ENCODE peak calls at places on chromosomes 16 and 17, in five cellular contexts. F is adrenal gland, Q is uterus, O is stomach, L is Peyer's patch. R is an unnamed sample. For H3K4me1, the result is how much of the 10 kb centered on the place peaks cover.

GRCh38 chr17:11308550-11308949 is 67.5 kb downstream of the SHISA6 start:
- DNase-seq in Q (no peak), F (no peak), O (no peak), L (no peak), R (no peak)

GRCh38 chr17:33045236-33045635 is 53.6 kb downstream of the SPACA3 start:
- DNase-seq in L (no peak), Q (no peak), O (no peak), F (no peak), R (no peak)

GRCh38 chr17:61809816-61810392 is 53.4 kb downstream of the BRIP1 start:
- DNase-seq in F (no peak), Q (no peak), O (no peak), L (no peak), R (no peak)

GRCh38 chr17:65359016-65359415 is 202.4 kb downstream of the AXIN2 start:
- DNase-seq in Q (no peak), O (no peak), F (no peak), L (no peak), R (no peak)

GRCh38 chr17:2111691-2112090 is 56.8 kb downstream of the HIC1 start:
- DNase-seq in F (no peak), O (peak), Q (no peak), L (no peak), R (peak)

GRCh38 chr17:28227278-28228108 is 91.5 kb upstream of the TMEM97 start:
- DNase-seq in F (peak), O (peak), Q (no peak), L (peak), R (peak)

GRCh38 chr17:17481860-17482259 is 5.1 kb downstream of the MED9 start:
- DNase-seq in Q (no peak), O (no peak), F (no peak), L (no peak), R (no peak)

GRCh38 chr16:64089697-64090096 is 1032.2 kb downstream of the CDH11 start:
- DNase-seq in F (no peak), L (no peak), Q (no peak), O (no peak), R (no peak)

GRCh38 chr16:3194792-3195191 is 6.8 kb downstream of the OR1F1 start:
- DNase-seq in L (no peak), O (no peak), Q (no peak), F (no peak), R (no peak)

GRCh38 chr17:81868674-81869220 is 2.4 kb downstream of the ARHGDIA start:
- DNase-seq in Q (peak), F (peak), L (peak), O (no peak), R (peak)
- H3K27ac ChIP-seq in Q (peak), F (peak), L (peak), O (peak), R (peak)

GRCh38 chr16:89822188-89823086 is 5.8 kb upstream of the SPIRE2 start:
- DNase-seq in O (no peak), L (peak), Q (no peak), F (no peak), R (peak)
- H3K4me1 ChIP-seq in O (under half), L (under half), Q (under half), F (under half), R (under half)

GRCh38 chr17:35915153-35915969 is 15.2 kb downstream of the RDM1 start:
- DNase-seq in Q (no peak), L (no peak), O (no peak), F (no peak), R (no peak)

GRCh38 chr17:35918665-35919064 is 11.9 kb downstream of the RDM1 start:
- DNase-seq in L (no peak), O (no peak), F (no peak), Q (no peak), R (no peak)

GRCh38 chr17:35923609-35924114 is 6.9 kb downstream of the RDM1 start:
- DNase-seq in L (no peak), O (no peak), F (no peak), Q (no peak), R (no peak)

GRCh38 chr17:35917519-35918213 is 12.9 kb downstream of the RDM1 start:
- DNase-seq in L (no peak), O (no peak), F (no peak), Q (no peak), R (no peak)

DNA sequence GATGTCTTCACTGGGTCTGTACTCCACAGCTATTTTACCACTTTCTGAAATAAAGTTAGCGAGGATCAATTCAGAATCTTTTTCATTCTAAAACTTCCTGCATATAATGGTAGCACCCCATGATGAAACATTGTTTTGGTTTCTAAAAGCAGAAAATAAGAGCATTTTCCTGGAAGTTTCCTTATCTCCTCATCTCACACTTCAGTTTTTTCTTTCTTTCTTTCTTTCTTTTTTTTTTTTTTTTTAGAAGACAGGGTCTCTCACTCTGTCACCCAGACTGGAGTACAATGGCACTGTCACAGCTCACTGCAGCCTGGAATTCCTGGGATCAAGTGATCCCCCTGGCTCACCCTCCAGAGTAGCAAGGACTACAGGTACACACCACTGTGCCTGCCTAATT is 10.3 kb downstream of the RDM1 start:
- DNase-seq in O (no peak), F (no peak), Q (no peak), L (no peak), R (no peak)
- TF ChIP-seq POLR2A in O (no peak), F (no peak), Q (no peak), L (no peak), R (no peak)

GRCh38 chr16:50271148-50272041 is 5.0 kb downstream of the ADCY7 start:
- DNase-seq in F (no peak), L (no peak), O (no peak), Q (no peak), R (no peak)

GRCh38 chr16:50272687-50273381 is 6.5 kb downstream of the ADCY7 start:
- DNase-seq in Q (no peak), O (no peak), L (no peak), F (no peak), R (no peak)

GRCh38 chr16:50273382-50273690 is 7.0 kb downstream of the ADCY7 start:
- DNase-seq in Q (no peak), O (no peak), L (no peak), F (no peak), R (no peak)

GRCh38 chr16:50270510-50271147 is 4.3 kb downstream of the ADCY7 start:
- DNase-seq in F (no peak), L (peak), O (no peak), Q (no peak), R (no peak)

GRCh38 chr16:50272111-50272571 is 5.8 kb downstream of the ADCY7 start:
- DNase-seq in F (no peak), O (no peak), Q (no peak), L (no peak), R (no peak)
- H3K27ac ChIP-seq in F (no peak), O (no peak), Q (no peak), L (peak), R (no peak)

DNA sequence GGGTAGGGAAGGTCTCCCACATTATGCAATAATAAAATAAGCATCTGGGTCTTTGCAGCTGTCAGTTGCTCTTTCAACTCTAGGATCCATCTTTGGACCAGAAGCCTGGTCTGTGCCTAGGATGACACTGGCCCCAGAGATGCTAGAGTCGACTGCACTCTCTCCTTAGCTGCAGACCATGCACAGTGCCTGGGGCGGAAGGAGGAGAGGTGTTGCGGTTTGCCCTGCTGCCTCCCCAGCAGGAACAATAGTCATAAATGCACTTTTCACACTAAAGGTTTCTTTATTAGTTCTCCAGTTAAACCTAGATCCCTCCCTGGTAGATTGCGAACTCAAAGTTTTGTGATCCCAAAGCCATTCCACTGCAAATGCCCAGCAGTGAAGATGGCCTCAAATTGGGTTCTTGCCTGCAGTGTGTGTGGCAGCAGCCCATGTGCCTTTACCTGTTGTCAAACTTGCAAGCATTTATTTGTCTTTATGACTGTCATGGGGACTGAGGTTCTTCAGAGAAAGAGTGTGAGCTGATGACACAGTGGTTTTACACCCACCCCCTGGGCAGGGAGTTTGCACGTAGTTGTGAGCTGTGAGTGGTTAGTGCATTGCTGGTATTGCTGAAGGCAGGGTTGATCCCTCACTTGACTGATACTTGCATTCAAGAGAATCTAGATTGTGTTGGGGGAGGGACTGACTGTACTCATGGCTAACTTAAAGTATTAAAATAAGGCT is 10.3 kb downstream of the ATXN1L start:
- DNase-seq in Q (no peak), L (no peak), O (no peak), F (no peak), R (no peak)
- H3K4me1 ChIP-seq in Q (under half), L (under half), O (under half), F (under half), R (under half)

GRCh38 chr16:14629612-14629918 is 495 bp downstream of the PARN start:
- DNase-seq in F (no peak), Q (no peak), L (no peak), O (no peak), R (no peak)

GRCh38 chr16:14627088-14627487 is 3.0 kb downstream of the PARN start:
- DNase-seq in L (no peak), Q (no peak), O (no peak), F (no peak), R (no peak)

GRCh38 chr16:14628806-14629611 is 1.1 kb downstream of the PARN start:
- DNase-seq in L (no peak), Q (no peak), O (no peak), F (no peak), R (peak)

GRCh38 chr16:14632693-14633569 is at the start of gene BFAR:
- DNase-seq in F (peak), L (peak), O (peak), Q (peak), R (peak)

GRCh38 chr16:14629919-14630619 is at the start of gene PARN:
- DNase-seq in F (peak), Q (peak), O (peak), L (peak), R (peak)
- TF ChIP-seq POLR2A in F (peak), Q (peak), O (no peak), L (peak), R (peak)

DNA sequence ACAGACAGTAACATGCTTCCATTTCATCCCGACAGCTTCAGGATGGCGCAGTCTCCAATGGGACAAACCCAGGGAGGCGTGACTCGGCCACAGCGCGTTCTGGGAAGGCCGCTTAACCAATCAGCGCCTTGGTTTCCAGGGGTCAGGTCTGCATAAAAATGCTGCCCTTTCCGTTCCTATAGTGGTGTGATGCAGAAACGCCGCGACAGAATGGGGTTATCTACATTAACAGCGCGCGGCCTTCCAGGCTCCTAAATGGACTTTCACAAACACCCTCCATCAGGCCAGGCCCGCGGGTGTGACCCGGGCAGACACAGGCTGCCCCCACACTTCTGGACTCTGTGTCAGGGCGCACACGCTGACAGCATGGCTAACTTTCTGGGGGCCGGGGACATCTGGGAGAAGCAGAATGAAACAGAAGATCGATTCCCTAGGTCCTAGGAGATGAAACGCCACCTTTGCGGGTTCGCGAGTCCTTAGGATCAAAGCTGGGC is 792 bp downstream of the TMEM231 start:
- DNase-seq in L (peak), O (peak), F (peak), Q (peak), R (peak)
- H3K27ac ChIP-seq in L (peak), O (peak), F (peak), Q (peak), R (peak)